ENCODE peak calls at places on chromosomes 7 and 10, in seven cellular contexts. D is substantia nigra, K is lower leg skin, N is NCI-H510A treated with DMSO at 0.1 percent for 48 hours, J is HEK293T, M is neuronal stem cell, L is right cardiac atrium. B is an unnamed sample.

GRCh38 chr7:131689662-131690234 is 133.3 kb upstream of the PODXL start:
- DNase-seq in D (no peak), N (no peak), M (no peak), L (no peak), K (no peak), J (no peak), B (no peak)

GRCh38 chr10:47113907-47114500 is 186.0 kb upstream of the GDF10 start:
- DNase-seq in L (no peak), D (no peak), M (no peak), K (no peak), N (no peak), J (no peak), B (no peak)

GRCh38 chr10:96295475-96295874 is 8.8 kb upstream of the DNTT start:
- DNase-seq in J (no peak), K (no peak), M (no peak), L (no peak), N (no peak), D (no peak), B (no peak)

GRCh38 chr10:72682626-72683025 is 9.3 kb upstream of the MCU start:
- DNase-seq in D (no peak), N (no peak), M (no peak), L (no peak), J (no peak), K (no peak), B (no peak)

GRCh38 chr10:90342480-90342879 is 515.4 kb downstream of the HTR7 start:
- DNase-seq in J (no peak), D (no peak), N (no peak), L (no peak), M (no peak), K (no peak), B (no peak)

GRCh38 chr10:13184726-13185514 is 23.6 kb downstream of the MCM10 start:
- DNase-seq in J (no peak), N (no peak), D (no peak), K (no peak), L (no peak), M (no peak), B (no peak)

GRCh38 chr10:104232613-104233102 is 494 bp upstream of the CFAP43 start:
- DNase-seq in J (no peak), N (no peak), D (no peak), M (no peak), L (no peak), K (no peak), B (no peak)

GRCh38 chr10:50937230-50937907 is 51.9 kb upstream of the A1CF start:
- DNase-seq in D (no peak), N (peak), J (peak), L (no peak), M (no peak), K (no peak), B (peak)

GRCh38 chr7:44473295-44473694 is 17.2 kb downstream of the NUDCD3 start:
- DNase-seq in L (no peak), D (no peak), M (no peak), J (no peak), N (peak), K (no peak), B (no peak)

GRCh38 chr7:17638727-17639126 is 301.6 kb downstream of the SNX13 start:
- DNase-seq in M (no peak), D (no peak), J (no peak), L (no peak), K (no peak), N (peak), B (no peak)

GRCh38 chr7:130350945-130351663 is 6.5 kb downstream of the CPA5 start:
- DNase-seq in J (no peak), K (no peak), D (no peak), M (no peak), L (peak), N (no peak), B (no peak)

GRCh38 chr10:3292601-3293000 is 120.0 kb upstream of the PITRM1 start:
- DNase-seq in K (peak), N (no peak), M (no peak), D (no peak), J (no peak), L (no peak), B (no peak)

GRCh38 chr7:99268361-99268908 is 4.2 kb upstream of the MYH16 start:
- DNase-seq in L (no peak), D (no peak), N (no peak), K (no peak), J (no peak), M (no peak), B (no peak)

GRCh38 chr10:50347394-50347802 is 96.1 kb upstream of the ASAH2 start:
- DNase-seq in L (no peak), J (no peak), M (no peak), N (no peak), D (no peak), K (no peak), B (no peak)

GRCh38 chr7:1368150-1368681 is 91.1 kb downstream of the MICALL2 start:
- DNase-seq in D (no peak), M (no peak), N (no peak), L (peak), K (no peak), J (no peak), B (no peak)

GRCh38 chr7:131111081-131111576 is 216.5 kb upstream of the MKLN1 start:
- DNase-seq in J (no peak), K (peak), D (no peak), M (no peak), L (no peak), N (peak), B (peak)

GRCh38 chr10:12973149-12973718 is 28.3 kb downstream of the CCDC3 start:
- DNase-seq in N (no peak), K (no peak), M (no peak), J (no peak), L (no peak), D (no peak), B (no peak)

GRCh38 chr10:48739141-48739540 is 54.5 kb downstream of the WDFY4 start:
- DNase-seq in J (no peak), M (no peak), L (no peak), D (no peak), K (no peak), N (no peak), B (no peak)

GRCh38 chr7:74604326-74605020 is 53.0 kb upstream of the GTF2I start:
- DNase-seq in M (no peak), N (peak), L (peak), K (peak), J (no peak), D (no peak), B (peak)

GRCh38 chr7:118794419-118794818 is 569.9 kb downstream of the ANKRD7 start:
- DNase-seq in D (no peak), K (no peak), M (no peak), L (no peak), J (no peak), N (no peak), B (no peak)

GRCh38 chr7:29007127-29007526 is 49.0 kb upstream of the TRIL start:
- DNase-seq in K (no peak), J (no peak), N (no peak), D (no peak), M (no peak), L (no peak), B (no peak)

GRCh38 chr10:34526186-34526585 is 288.9 kb downstream of the PARD3 start:
- DNase-seq in J (no peak), M (no peak), L (no peak), N (no peak), D (no peak), K (no peak), B (peak)

GRCh38 chr7:515628-516027 is 4.0 kb downstream of the PDGFA start:
- DNase-seq in N (no peak), L (peak), M (no peak), K (no peak), D (no peak), J (no peak), B (no peak)

B was measured in NCI-H460.